ENCODE peak calls at places on chromosomes 4 and X, in four cellular contexts. N is left ventricle myocardium inferior, V is stomach, A is kidney. U is an unnamed sample.

GRCh38 chrX:137052641-137053235 is 18.9 kb upstream of the GPR101 start:
- DNase-seq in N (no peak), V (no peak), A (no peak), U (no peak)

GRCh38 chr4:104424368-104424921 is 70.2 kb downstream of the CXXC4 start:
- DNase-seq in N (no peak), V (no peak), A (no peak), U (no peak)

GRCh38 chr4:86011117-86011516 is 348.7 kb downstream of the MAPK10 start:
- DNase-seq in N (no peak), V (no peak), A (no peak), U (no peak)

GRCh38 chr4:77157859-77158486 is 966 bp downstream of the CCNG2 start:
- DNase-seq in N (peak; percentile 88), V (peak; percentile 85), A (peak; percentile 98), U (peak; percentile 59)

GRCh38 chr4:152181150-152181549 is 354.7 kb downstream of the FBXW7 start:
- DNase-seq in N (no peak), V (no peak), A (no peak), U (no peak)

GRCh38 chr4:1597021-1597931 is 86.8 kb downstream of the FAM53A start:
- DNase-seq in N (peak; percentile 3), V (no peak), A (peak; percentile 53), U (no peak)

GRCh38 chrX:82813671-82814078 is 694.4 kb upstream of the POU3F4 start:
- DNase-seq in N (no peak), V (no peak), A (no peak), U (no peak)

GRCh38 chrX:81202413-81202794 is 502 bp downstream of the SH3BGRL start:
- DNase-seq in N (no peak), V (no peak), A (no peak), U (no peak)

GRCh38 chrX:124534530-124534929 is 188.2 kb downstream of the SH2D1A start:
- DNase-seq in N (no peak), V (no peak), A (no peak), U (no peak)

GRCh38 chrX:103254171-103254824 is 657 bp downstream of the TCEAL8 start:
- DNase-seq in N (peak; percentile 26), V (peak; percentile 42), A (peak; percentile 84), U (peak; percentile 51)

GRCh38 chr4:44985152-44985551 is 258.8 kb upstream of the GNPDA2 start:
- DNase-seq in N (no peak), V (no peak), A (no peak), U (no peak)

GRCh38 chr4:73230865-73231517 is 27.6 kb downstream of the ANKRD17 start:
- DNase-seq in N (no peak), V (no peak), A (no peak), U (no peak)

GRCh38 chr4:72314869-72315268 is 254.2 kb downstream of the ADAMTS3 start:
- DNase-seq in N (no peak), V (no peak), A (no peak), U (no peak)

GRCh38 chr4:7206856-7207567 is 14.7 kb downstream of the SORCS2 start:
- DNase-seq in N (peak; percentile 86), V (peak; percentile 64), A (peak; percentile 94), U (peak; percentile 74)

GRCh38 chr4:155972098-155972497 is 18.4 kb upstream of the CTSO start:
- DNase-seq in N (no peak), V (no peak), A (no peak), U (no peak)

GRCh38 chr4:120826449-120826848 is 96.1 kb downstream of the PRDM5 start:
- DNase-seq in N (no peak), V (no peak), A (no peak), U (no peak)

GRCh38 chr4:7519638-7520373 is 85.1 kb upstream of the PSAPL1 start:
- DNase-seq in N (no peak), V (no peak), A (no peak), U (no peak)

GRCh38 chr4:155509619-155510018 is 132.9 kb upstream of the MAP9 start:
- DNase-seq in N (no peak), V (no peak), A (no peak), U (no peak)

GRCh38 chrX:115018944-115019343 is 1.5 kb upstream of the IL13RA2 start:
- DNase-seq in N (no peak), V (no peak), A (no peak), U (no peak)

GRCh38 chrX:48989483-48989882 is 12.6 kb downstream of the GRIPAP1 start:
- DNase-seq in N (no peak), V (no peak), A (no peak), U (no peak)

GRCh38 chr4:151644625-151645024 is 116.2 kb downstream of the GATB start:
- DNase-seq in N (no peak), V (no peak), A (no peak), U (no peak)

GRCh38 chr4:56828784-56829535 is 7.5 kb upstream of the SPINK2 start:
- DNase-seq in N (no peak), V (no peak), A (no peak), U (no peak)

GRCh38 chrX:143568467-143568866 is 51.2 kb upstream of the SPANXN3 start:
- DNase-seq in N (no peak), V (no peak), A (no peak), U (no peak)

GRCh38 chrX:43898406-43898805 is 16.2 kb upstream of the MAOB start:
- DNase-seq in N (no peak), V (no peak), A (no peak), U (no peak)

GRCh38 chrX:106932492-106932923 is 12.3 kb downstream of the CLDN2 start:
- DNase-seq in N (no peak), V (no peak), A (no peak), U (no peak)

GRCh38 chr4:27007507-27007906 is 146.9 kb downstream of the STIM2 start:
- DNase-seq in N (no peak), V (no peak), A (no peak), U (no peak)

GRCh38 chr4:27006646-27007045 is 146.0 kb downstream of the STIM2 start:
- DNase-seq in N (no peak), V (no peak), A (no peak), U (no peak)

GRCh38 chr4:27008693-27009092 is 148.1 kb downstream of the STIM2 start:
- DNase-seq in N (no peak), V (no peak), A (no peak), U (no peak)

GRCh38 chr4:27005512-27006246 is 145.0 kb downstream of the STIM2 start:
- DNase-seq in N (no peak), V (no peak), A (no peak), U (no peak)

DNA sequence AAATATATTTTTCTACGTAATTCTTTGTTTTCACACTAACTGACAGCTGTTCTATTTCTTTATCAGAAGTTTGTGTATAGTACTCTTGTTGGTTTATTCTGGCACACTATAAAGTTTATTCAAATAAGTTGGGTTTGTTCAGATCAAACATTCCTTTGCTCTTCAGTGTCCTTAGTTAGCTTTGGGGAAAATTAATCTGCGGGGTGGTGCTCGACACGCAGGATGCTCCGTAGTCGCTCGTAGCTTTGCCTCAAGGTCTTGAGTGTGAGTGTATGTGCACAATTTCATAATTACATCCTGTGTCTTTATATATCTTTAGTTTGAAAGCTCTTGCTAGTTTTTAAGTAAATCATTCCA is 145.6 kb downstream of the STIM2 start:
- DNase-seq in N (no peak), V (no peak), A (no peak), U (no peak)
- H3K4me3 ChIP-seq in N (no peak overlapping the region), V (no peak overlapping the region), A (no peak overlapping the region), U (no peak overlapping the region)

GRCh38 chr4:132565542-132565941 is 583.6 kb upstream of the PCDH10 start:
- DNase-seq in N (no peak), V (no peak), A (no peak), U (no peak)

DNA sequence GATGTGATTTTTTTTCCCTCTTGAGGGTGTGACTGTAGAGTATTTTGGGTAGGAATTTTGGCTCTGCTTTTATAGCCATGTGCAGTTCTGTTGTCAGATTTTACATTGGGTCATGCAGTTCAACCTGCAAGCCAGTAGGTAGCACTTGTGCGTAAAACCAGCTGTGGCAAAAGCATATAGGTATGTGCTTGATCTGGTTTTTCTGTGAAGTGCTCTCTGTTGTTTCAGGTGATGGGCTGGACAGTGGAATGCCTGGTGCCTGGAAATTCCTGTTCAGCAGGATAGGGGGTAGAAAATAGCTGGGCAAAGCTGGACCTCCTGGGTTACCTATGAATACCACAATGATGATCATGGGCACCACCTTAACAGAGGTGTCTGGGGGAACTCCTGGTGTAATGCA is 584.2 kb upstream of the PCDH10 start:
- DNase-seq in N (no peak), V (no peak), A (no peak), U (no peak)
- TF ChIP-seq CTCF in N (no peak), V (no peak), A (no peak), U (no peak)

GRCh38 chr4:3046149-3046548 is 28.2 kb downstream of the HTT-AS start:
- DNase-seq in N (no peak), V (no peak), A (peak; percentile 26), U (no peak)

GRCh38 chr4:3045500-3045850 is 28.9 kb downstream of the HTT-AS start:
- DNase-seq in N (peak; percentile 46), V (peak; percentile 56), A (peak; percentile 85), U (peak; percentile 22)

GRCh38 chr4:3047464-3048286 is 26.7 kb downstream of the HTT-AS start:
- DNase-seq in N (peak; percentile 67), V (peak; percentile 76), A (peak; percentile 83), U (peak; percentile 69)

GRCh38 chr4:3044812-3045499 is 29.4 kb downstream of the HTT-AS start:
- DNase-seq in N (no peak), V (no peak), A (peak; percentile 25), U (no peak)

GRCh38 chr4:3046623-3047022 is 27.7 kb downstream of the HTT-AS start:
- DNase-seq in N (no peak), V (no peak), A (peak; percentile 20), U (no peak)
- H3K27ac ChIP-seq in N (no peak overlapping the region), V (no peak overlapping the region), A (no peak overlapping the region), U (no peak overlapping the region)

GRCh38 chr4:3201718-3202702 is 46.9 kb upstream of the MSANTD1 start:
- DNase-seq in N (no peak), V (peak; percentile 28), A (no peak), U (no peak)
- H3K4me3 ChIP-seq in N (no peak overlapping the region), V (no peak overlapping the region), A (no peak overlapping the region), U (no peak overlapping the region)

DNA sequence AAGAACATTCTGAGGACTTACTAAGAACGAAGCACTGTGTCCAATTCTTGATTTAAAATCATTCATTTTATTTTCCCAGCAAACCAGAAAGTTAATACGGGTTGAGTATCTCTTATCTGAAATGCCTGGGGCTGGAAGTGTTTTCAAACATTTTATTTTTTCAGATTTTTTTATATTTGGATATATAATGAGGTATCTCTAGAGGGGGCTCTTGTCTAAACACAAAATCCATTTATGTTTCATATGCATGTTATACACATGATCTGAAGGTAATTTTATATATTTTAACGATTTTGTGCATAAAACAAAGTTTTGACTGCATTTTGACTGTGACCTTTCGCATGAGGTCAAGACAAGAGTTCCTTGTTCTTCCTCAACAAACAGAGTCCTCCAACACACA is 320.9 kb downstream of the ASMT start:
- DNase-seq in N (no peak), V (no peak), A (no peak), U (no peak)
- TF ChIP-seq CTCF in N (no peak), V (no peak), A (no peak), U (no peak)

GRCh38 chrX:17740137-17741122 is 3.1 kb downstream of the SCML1 start:
- DNase-seq in N (no peak), V (no peak), A (no peak), U (no peak)
- H3K27ac ChIP-seq in N (no peak overlapping the region), V (no peak overlapping the region), A (no peak overlapping the region), U (no peak overlapping the region)

GRCh38 chr4:89110541-89110985 is 770 bp upstream of the TIGD2 start:
- DNase-seq in N (no peak), V (no peak), A (no peak), U (no peak)
- H3K4me3 ChIP-seq in N (peak overlapping the region; percentile 86), V (peak overlapping the region; percentile 76), A (peak overlapping the region; percentile 79), U (peak overlapping the region; percentile 67)

GRCh38 chr4:108607426-108607825 is 12.9 kb upstream of the RPL34 start:
- DNase-seq in N (no peak), V (no peak), A (no peak), U (no peak)

GRCh38 chr4:108611360-108611759 is 9.0 kb upstream of the RPL34 start:
- DNase-seq in N (no peak), V (no peak), A (no peak), U (no peak)
- TF ChIP-seq CTCF in N (peak; percentile 27), V (no peak), A (no peak), U (peak; percentile 44)